ENCODE peak calls at places on chromosome 21, in four cellular contexts. One of them, this sample, is unnamed.

GRCh38 chr21:26288033-26288432 is 117.5 kb upstream of the APP start:
- DNase-seq in pancreas: no peak
- DNase-seq in Calu3: no peak
- DNase-seq in GM23338: no peak
- DNase-seq in this sample: no peak

GRCh38 chr21:36320421-36321324 is 676 bp downstream of the MORC3 start:
- DNase-seq in pancreas: peak
- DNase-seq in Calu3: peak
- DNase-seq in GM23338: peak
- DNase-seq in this sample: peak

GRCh38 chr21:35528109-35529042 is 479.3 kb upstream of the RUNX1 start:
- DNase-seq in pancreas: peak
- DNase-seq in Calu3: peak
- DNase-seq in GM23338: no peak
- DNase-seq in this sample: no peak

GRCh38 chr21:36171741-36172331 is 15.2 kb downstream of the DOP1B start:
- DNase-seq in pancreas: no peak
- DNase-seq in Calu3: no peak
- DNase-seq in GM23338: no peak
- DNase-seq in this sample: no peak

GRCh38 chr21:35020902-35021301 is 28.2 kb downstream of the RUNX1 start:
- DNase-seq in pancreas: no peak
- DNase-seq in Calu3: no peak
- DNase-seq in GM23338: no peak
- DNase-seq in this sample: no peak

GRCh38 chr21:15667010-15667409 is 62.8 kb upstream of the USP25 start:
- DNase-seq in pancreas: no peak
- DNase-seq in Calu3: no peak
- DNase-seq in GM23338: no peak
- DNase-seq in this sample: no peak

GRCh38 chr21:36710729-36711048 is 11.8 kb downstream of the SIM2 start:
- DNase-seq in pancreas: no peak
- DNase-seq in Calu3: no peak
- DNase-seq in GM23338: peak
- DNase-seq in this sample: no peak

GRCh38 chr21:36194024-36194423 is 37.4 kb downstream of the DOP1B start:
- DNase-seq in pancreas: no peak
- DNase-seq in Calu3: no peak
- DNase-seq in GM23338: no peak
- DNase-seq in this sample: no peak

GRCh38 chr21:17491716-17492414 is 21.0 kb upstream of the CXADR start:
- DNase-seq in pancreas: no peak
- DNase-seq in Calu3: peak
- DNase-seq in GM23338: no peak
- DNase-seq in this sample: no peak

GRCh38 chr21:26374817-26375216 is 198.3 kb downstream of the CYYR1 start:
- DNase-seq in pancreas: no peak
- DNase-seq in Calu3: no peak
- DNase-seq in GM23338: no peak
- DNase-seq in this sample: no peak

GRCh38 chr21:46406001-46406400 is 52.7 kb upstream of the DIP2A start:
- DNase-seq in pancreas: peak
- DNase-seq in Calu3: no peak
- DNase-seq in GM23338: no peak
- DNase-seq in this sample: no peak

GRCh38 chr21:16423921-16424320 is 694.1 kb downstream of the USP25 start:
- DNase-seq in pancreas: no peak
- DNase-seq in Calu3: no peak
- DNase-seq in GM23338: no peak
- DNase-seq in this sample: no peak

GRCh38 chr21:30057108-30057507 is 109.5 kb downstream of the CLDN17 start:
- DNase-seq in pancreas: no peak
- DNase-seq in Calu3: no peak
- DNase-seq in GM23338: no peak
- DNase-seq in this sample: no peak

GRCh38 chr21:39132248-39132647 is 51.0 kb downstream of the PSMG1 start:
- DNase-seq in pancreas: no peak
- DNase-seq in Calu3: peak
- DNase-seq in GM23338: no peak
- DNase-seq in this sample: no peak

GRCh38 chr21:39136711-39137110 is 46.5 kb downstream of the PSMG1 start:
- DNase-seq in pancreas: no peak
- DNase-seq in Calu3: no peak
- DNase-seq in GM23338: no peak
- DNase-seq in this sample: no peak

GRCh38 chr21:39141502-39141901 is 41.7 kb downstream of the PSMG1 start:
- DNase-seq in pancreas: no peak
- DNase-seq in Calu3: no peak
- DNase-seq in GM23338: no peak
- DNase-seq in this sample: no peak

GRCh38 chr21:39134288-39134810 is 48.9 kb downstream of the PSMG1 start:
- DNase-seq in pancreas: no peak
- DNase-seq in Calu3: no peak
- DNase-seq in GM23338: no peak
- DNase-seq in this sample: no peak

DNA sequence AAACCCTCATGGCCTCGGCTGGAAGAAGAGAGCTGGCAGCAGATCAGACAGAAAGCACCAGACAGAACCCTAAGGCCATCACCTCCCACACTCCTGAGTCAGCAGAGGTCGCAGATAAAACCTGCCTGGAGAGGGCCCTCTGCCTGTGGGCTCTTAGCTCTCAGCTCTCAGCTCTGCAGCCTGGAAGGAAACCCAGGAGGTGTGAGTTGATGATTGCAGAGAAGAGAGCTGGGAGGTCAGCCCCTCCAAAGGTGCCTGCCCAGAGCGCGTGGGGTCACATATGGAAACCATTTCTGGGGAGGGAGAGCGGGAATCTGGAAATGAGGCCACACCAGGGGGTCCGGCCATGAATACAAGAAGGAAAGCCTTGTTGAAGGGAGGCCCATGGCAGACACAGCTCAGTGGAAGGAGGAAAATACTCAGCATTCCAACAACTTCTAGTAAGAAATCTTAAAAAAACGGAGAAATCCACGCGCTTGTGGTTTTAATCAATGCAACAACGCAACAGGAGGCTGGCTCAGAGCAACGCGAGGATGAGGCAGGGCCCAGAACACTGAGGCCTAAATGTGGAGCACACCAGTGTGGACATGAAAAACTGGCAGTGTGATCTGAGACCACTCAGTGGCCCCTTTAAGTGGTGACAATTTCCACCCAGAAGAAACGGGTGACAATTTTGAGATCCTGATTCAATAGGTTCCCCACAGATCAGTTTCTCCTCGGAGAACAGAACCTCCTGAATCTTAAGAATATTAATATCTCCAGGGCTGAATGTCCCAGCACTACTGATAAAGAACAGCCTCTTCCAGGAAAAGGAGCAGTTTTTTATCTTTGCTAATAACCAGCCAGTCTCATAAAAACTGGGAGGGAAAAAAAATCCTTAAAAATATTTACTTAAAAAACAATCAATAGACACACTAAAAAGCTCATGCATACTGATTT is 45.7 kb downstream of the PSMG1 start:
- DNase-seq in pancreas: no peak
- DNase-seq in Calu3: no peak
- DNase-seq in GM23338: peak
- DNase-seq in this sample: no peak
- TF ChIP-seq CTCF in pancreas: no peak
- TF ChIP-seq CTCF in Calu3: no peak
- TF ChIP-seq CTCF in GM23338: no peak
- TF ChIP-seq CTCF in this sample: no peak

GRCh38 chr21:18522181-18522771 is 118.7 kb upstream of the TMPRSS15 start:
- DNase-seq in pancreas: no peak
- DNase-seq in Calu3: no peak
- DNase-seq in GM23338: peak
- DNase-seq in this sample: no peak
- TF ChIP-seq CTCF in pancreas: no peak
- TF ChIP-seq CTCF in Calu3: no peak
- TF ChIP-seq CTCF in GM23338: peak
- TF ChIP-seq CTCF in this sample: no peak

DNA sequence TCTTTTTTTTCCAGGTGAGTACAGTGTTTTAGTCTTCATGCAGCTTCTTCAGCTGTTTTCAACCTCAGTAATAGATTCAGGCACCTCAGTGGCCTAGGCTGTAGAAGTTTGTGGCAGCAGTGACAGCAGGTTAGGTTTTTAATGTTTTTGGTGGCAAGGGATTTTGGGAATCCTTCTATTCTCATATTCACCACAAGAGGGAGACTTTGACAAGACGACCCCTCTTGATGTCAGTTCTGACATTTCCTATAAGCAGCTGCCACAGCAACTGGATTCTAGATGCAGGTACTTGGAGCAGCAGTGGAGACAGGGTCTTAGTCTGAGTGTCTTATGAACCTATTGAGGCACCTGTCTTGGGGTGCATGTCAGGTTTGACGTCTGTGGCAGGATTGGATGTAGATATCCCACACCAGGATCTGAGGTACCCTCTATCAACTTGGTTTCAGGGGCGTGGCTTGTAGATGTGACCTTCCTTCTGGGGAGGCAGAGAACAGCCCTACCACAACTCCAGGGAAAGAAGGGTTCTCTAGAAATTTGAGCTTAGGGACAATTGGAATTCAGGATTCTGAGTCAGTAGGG is 1104.2 kb upstream of the TMPRSS15 start:
- DNase-seq in pancreas: no peak
- DNase-seq in Calu3: no peak
- DNase-seq in GM23338: peak
- DNase-seq in this sample: no peak
- TF ChIP-seq CTCF in pancreas: no peak
- TF ChIP-seq CTCF in Calu3: no peak
- TF ChIP-seq CTCF in GM23338: peak
- TF ChIP-seq CTCF in this sample: peak

GRCh38 chr21:32415999-32416398 is 3.5 kb downstream of the EVA1C start:
- DNase-seq in pancreas: no peak
- DNase-seq in Calu3: no peak
- DNase-seq in GM23338: no peak
- DNase-seq in this sample: no peak

GRCh38 chr21:32412998-32413504 is 545 bp downstream of the EVA1C start:
- DNase-seq in pancreas: peak
- DNase-seq in Calu3: peak
- DNase-seq in GM23338: peak
- DNase-seq in this sample: peak

GRCh38 chr21:32413697-32414578 is 1.4 kb downstream of the EVA1C start:
- DNase-seq in pancreas: no peak
- DNase-seq in Calu3: no peak
- DNase-seq in GM23338: no peak
- DNase-seq in this sample: no peak

GRCh38 chr21:32415451-32415850 is 2.9 kb downstream of the EVA1C start:
- DNase-seq in pancreas: no peak
- DNase-seq in Calu3: no peak
- DNase-seq in GM23338: no peak
- DNase-seq in this sample: peak

GRCh38 chr21:32414579-32415358 is 2.3 kb downstream of the EVA1C start:
- DNase-seq in pancreas: no peak
- DNase-seq in Calu3: peak
- DNase-seq in GM23338: no peak
- DNase-seq in this sample: no peak
- TF ChIP-seq CTCF in pancreas: no peak
- TF ChIP-seq CTCF in Calu3: no peak
- TF ChIP-seq CTCF in GM23338: peak
- TF ChIP-seq CTCF in this sample: peak

GRCh38 chr21:45013271-45013841 is 61.0 kb upstream of the ADARB1 start:
- DNase-seq in pancreas: peak
- DNase-seq in Calu3: no peak
- DNase-seq in GM23338: no peak
- DNase-seq in this sample: no peak
- TF ChIP-seq CTCF in pancreas: no peak
- TF ChIP-seq CTCF in Calu3: no peak
- TF ChIP-seq CTCF in GM23338: peak
- TF ChIP-seq CTCF in this sample: no peak

DNA sequence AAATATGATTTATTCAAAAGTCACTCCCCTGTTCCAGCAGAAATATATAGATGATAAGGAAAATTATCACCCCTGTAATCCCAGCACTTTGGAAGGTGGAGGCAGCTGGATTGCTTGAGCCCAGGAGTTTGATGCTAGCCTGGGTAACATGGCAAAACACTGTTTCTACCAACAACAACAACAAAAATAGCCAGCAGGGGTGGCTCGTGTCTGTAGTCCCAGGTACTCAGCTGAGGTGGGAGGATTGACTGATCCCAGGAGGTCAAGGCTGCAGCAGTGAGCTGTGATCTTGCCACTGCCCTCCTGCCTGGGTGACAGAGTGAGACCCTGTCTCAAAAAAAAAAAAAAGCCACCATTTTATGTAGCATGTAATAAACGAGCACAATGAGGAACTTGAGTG is 1546.5 kb downstream of the NCAM2 start:
- DNase-seq in pancreas: no peak
- DNase-seq in Calu3: no peak
- DNase-seq in GM23338: peak
- DNase-seq in this sample: no peak
- TF ChIP-seq CTCF in pancreas: no peak
- TF ChIP-seq CTCF in Calu3: no peak
- TF ChIP-seq CTCF in GM23338: no peak
- TF ChIP-seq CTCF in this sample: no peak

GRCh38 chr21:40844935-40845334 is 2.0 kb downstream of the DSCAM start:
- DNase-seq in pancreas: no peak
- DNase-seq in Calu3: no peak
- DNase-seq in GM23338: no peak
- DNase-seq in this sample: no peak

GRCh38 chr21:40839551-40839950 is 7.4 kb downstream of the DSCAM start:
- DNase-seq in pancreas: no peak
- DNase-seq in Calu3: no peak
- DNase-seq in GM23338: no peak
- DNase-seq in this sample: no peak

GRCh38 chr21:40841524-40842196 is 5.3 kb downstream of the DSCAM start:
- DNase-seq in pancreas: peak
- DNase-seq in Calu3: no peak
- DNase-seq in GM23338: peak
- DNase-seq in this sample: peak

GRCh38 chr21:40840441-40840840 is 6.5 kb downstream of the DSCAM start:
- DNase-seq in pancreas: no peak
- DNase-seq in Calu3: no peak
- DNase-seq in GM23338: no peak
- DNase-seq in this sample: no peak

DNA sequence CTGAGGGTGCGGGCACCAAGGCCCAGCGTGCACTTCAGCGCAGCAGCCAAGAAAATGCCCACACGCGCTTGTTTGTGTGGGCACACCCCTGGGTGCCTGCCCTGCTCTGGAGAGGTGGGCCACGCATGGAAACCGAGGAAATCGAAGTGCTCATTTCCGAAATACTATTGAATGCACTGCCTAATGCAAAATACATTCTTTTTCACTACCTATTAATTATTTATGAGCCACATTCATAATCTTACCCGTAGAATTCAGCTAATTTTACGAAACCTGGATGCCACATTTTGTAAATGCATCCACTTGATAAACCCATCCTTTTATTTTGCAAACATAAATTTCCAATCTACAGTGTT is 4.8 kb downstream of the DSCAM start:
- DNase-seq in pancreas: no peak
- DNase-seq in Calu3: no peak
- DNase-seq in GM23338: no peak
- DNase-seq in this sample: no peak
- TF ChIP-seq CTCF in pancreas: no peak
- TF ChIP-seq CTCF in Calu3: no peak
- TF ChIP-seq CTCF in GM23338: no peak
- TF ChIP-seq CTCF in this sample: no peak

GRCh38 chr21:28336299-28336698 is 656.4 kb downstream of the LTN1 start:
- DNase-seq in pancreas: no peak
- DNase-seq in Calu3: peak
- DNase-seq in GM23338: peak
- DNase-seq in this sample: no peak
- TF ChIP-seq CTCF in pancreas: no peak
- TF ChIP-seq CTCF in Calu3: peak
- TF ChIP-seq CTCF in GM23338: peak
- TF ChIP-seq CTCF in this sample: no peak

This sample was measured in glutamatergic neuron.